ENCODE peak calls at places on chromosomes 6 and 20, in six cellular contexts. H is prostate gland; P is D341Med; O is CD4-positive, alpha-beta memory T cell; M is effector CD4-positive, alpha-beta T cell; R is psoas muscle. Q is an unnamed sample.
A peak's percentile ranks its signal among the peaks of the same experiment; 100 is the strongest.

GRCh38 chr20:49685809-49686208 is 27.9 kb downstream of the B4GALT5 start:
- DNase-seq in H (no peak), P (no peak), O (no peak), M (no peak), R (no peak), Q (no peak)

GRCh38 chr6:14211596-14211961 is 94.0 kb downstream of the CD83 start:
- DNase-seq in H (peak; percentile 21), P (peak; percentile 48), O (no peak), M (peak; percentile 9), R (peak; percentile 65), Q (no peak)

GRCh38 chr6:113050979-113051378 is 703.8 kb downstream of the RFPL4B start:
- DNase-seq in H (no peak), P (no peak), O (no peak), M (no peak), R (no peak), Q (no peak)

GRCh38 chr6:111096246-111096645 is 8.9 kb downstream of the SLC16A10 start:
- DNase-seq in H (peak; percentile 74), P (no peak), O (peak; percentile 62), M (peak; percentile 29), R (no peak), Q (no peak)

GRCh38 chr20:2890743-2891142 is 17.5 kb downstream of the PTPRA start:
- DNase-seq in H (no peak), P (no peak), O (no peak), M (no peak), R (no peak), Q (no peak)

GRCh38 chr6:14450133-14451040 is 332.8 kb downstream of the CD83 start:
- DNase-seq in H (no peak), P (no peak), O (no peak), M (no peak), R (no peak), Q (no peak)

GRCh38 chr6:31580446-31580755 is 1.8 kb downstream of the LTB start:
- DNase-seq in H (no peak), P (no peak), O (no peak), M (no peak), R (no peak), Q (no peak)

GRCh38 chr6:156347251-156348049 is 429.7 kb upstream of the ARID1B start:
- DNase-seq in H (no peak), P (no peak), O (no peak), M (no peak), R (no peak), Q (no peak)

GRCh38 chr20:4513720-4514119 is 208.0 kb upstream of the PRND start:
- DNase-seq in H (no peak), P (no peak), O (no peak), M (no peak), R (no peak), Q (no peak)

GRCh38 chr6:624979-625378 is 31.9 kb downstream of the HUS1B start:
- DNase-seq in H (no peak), P (peak; percentile 55), O (no peak), M (no peak), R (no peak), Q (no peak)

GRCh38 chr6:163892814-163893561 is 478.5 kb downstream of the QKI start:
- DNase-seq in H (no peak), P (peak; percentile 52), O (no peak), M (no peak), R (no peak), Q (no peak)

GRCh38 chr6:44072452-44072958 is 54.7 kb downstream of the MRPL14 start:
- DNase-seq in H (no peak), P (no peak), O (no peak), M (no peak), R (no peak), Q (no peak)

GRCh38 chr20:34979366-34980153 is 23.9 kb downstream of the MYH7B start:
- DNase-seq in H (no peak), P (no peak), O (no peak), M (no peak), R (peak; percentile 82), Q (no peak)

GRCh38 chr6:151351731-151352130 is 39.6 kb downstream of the ZBTB2 start:
- DNase-seq in H (no peak), P (no peak), O (no peak), M (no peak), R (no peak), Q (no peak)

GRCh38 chr6:107331409-107332386 is 127.7 kb downstream of the PDSS2 start:
- DNase-seq in H (no peak), P (no peak), O (no peak), M (no peak), R (no peak), Q (peak; percentile 12)

GRCh38 chr20:58012731-58013510 is 215.5 kb downstream of the ANKRD60 start:
- DNase-seq in H (no peak), P (no peak), O (no peak), M (no peak), R (no peak), Q (no peak)

GRCh38 chr6:138493413-138493812 is 5.9 kb downstream of the NHSL1 start:
- DNase-seq in H (peak; percentile 63), P (no peak), O (no peak), M (no peak), R (no peak), Q (peak; percentile 20)

GRCh38 chr6:151589667-151590066 is 95.8 kb downstream of the CCDC170 start:
- DNase-seq in H (no peak), P (no peak), O (no peak), M (no peak), R (no peak), Q (no peak)

GRCh38 chr6:160133441-160134336 is 12.1 kb downstream of the SLC22A1 start:
- DNase-seq in H (no peak), P (no peak), O (no peak), M (no peak), R (no peak), Q (no peak)

GRCh38 chr6:157019115-157019628 is 242.0 kb downstream of the ARID1B start:
- DNase-seq in H (no peak), P (no peak), O (no peak), M (no peak), R (no peak), Q (peak; percentile 48)